ENCODE peak calls at places on chromosomes 11 and 22, in ten cellular contexts. A is NT2/D1; D is neural progenitor cell; S is CD4-positive, alpha-beta memory T cell; R is mesenchymal stem cell; L is cardiac muscle cell; Q is iPS DF 6.9; H is thoracic aorta; T is mammary epithelial cell; U is K562. Y is an unnamed sample. For H3K4me1 and H3K9me3, the result is how much of the 10 kb centered on the place peaks cover.

GRCh38 chr11:10459029-10459970 is 4.2 kb downstream of the AMPD3 start:
- DNase-seq in A (no peak), D (no peak), S (peak), R (peak), L (peak), Q (no peak), H (no peak), T (no peak), U (peak), Y (no peak)

GRCh38 chr11:65781152-65781961 is 581 bp upstream of the AP5B1 start:
- DNase-seq in A (no peak), D (peak), S (no peak), R (no peak), L (peak), Q (no peak), H (no peak), T (no peak), U (peak), Y (peak)

GRCh38 chr11:9158898-9159391 is 67.5 kb upstream of the SCUBE2 start:
- DNase-seq in A (no peak), D (no peak), S (no peak), R (peak), L (peak), Q (no peak), H (no peak), T (peak), U (no peak), Y (no peak)

GRCh38 chr11:59542142-59542810 is 30.9 kb downstream of the OR4D9 start:
- DNase-seq in A (no peak), D (no peak), S (no peak), R (no peak), L (no peak), Q (no peak), H (no peak), T (no peak), U (no peak), Y (no peak)

GRCh38 chr22:46578824-46579561 is 41.2 kb upstream of the GRAMD4 start:
- DNase-seq in A (no peak), D (peak), S (no peak), R (peak), L (peak), Q (no peak), H (peak), T (no peak), U (no peak), Y (peak)

GRCh38 chr22:50704510-50705218 is 32.0 kb downstream of the SHANK3 start:
- DNase-seq in A (no peak), D (no peak), S (no peak), R (no peak), L (no peak), Q (no peak), H (no peak), T (no peak), U (peak), Y (no peak)

GRCh38 chr22:37211075-37211852 is 1.0 kb downstream of the SSTR3 start:
- DNase-seq in A (no peak), D (no peak), S (no peak), R (no peak), L (peak), Q (no peak), H (no peak), T (no peak), U (no peak), Y (no peak)

GRCh38 chr11:65944767-65945166 is 513 bp upstream of the TSGA10IP start:
- DNase-seq in A (no peak), D (no peak), S (no peak), R (no peak), L (no peak), Q (no peak), H (no peak), T (no peak), U (no peak), Y (no peak)

GRCh38 chr11:71977743-71978418 is 20.8 kb upstream of the IL18BP start:
- DNase-seq in A (no peak), D (peak), S (peak), R (peak), L (peak), Q (peak), H (no peak), T (peak), U (peak), Y (no peak)

GRCh38 chr22:33050614-33051230 is 7.5 kb downstream of the SYN3 start:
- DNase-seq in A (no peak), D (no peak), S (no peak), R (no peak), L (no peak), Q (no peak), H (no peak), T (no peak), U (no peak), Y (no peak)

GRCh38 chr11:65595921-65596281 is 301 bp upstream of the KCNK7 start:
- DNase-seq in A (no peak), D (no peak), S (no peak), R (no peak), L (no peak), Q (no peak), H (no peak), T (no peak), U (no peak), Y (no peak)

GRCh38 chr22:20014526-20015186 is 2.0 kb downstream of the ARVCF start:
- DNase-seq in A (no peak), D (no peak), S (no peak), R (no peak), L (no peak), Q (no peak), H (no peak), T (no peak), U (no peak), Y (peak)

GRCh38 chr11:58927393-58928081 is 11.8 kb upstream of the GLYATL1 start:
- DNase-seq in A (peak), D (peak), S (no peak), R (peak), L (peak), Q (peak), H (no peak), T (no peak), U (no peak), Y (peak)

GRCh38 chr11:11608783-11609232 is 13.0 kb downstream of the GALNT18 start:
- DNase-seq in A (no peak), D (no peak), S (no peak), R (peak), L (peak), Q (no peak), H (no peak), T (peak), U (no peak), Y (no peak)

GRCh38 chr11:1938343-1939005 is 8.7 kb upstream of the MRPL23 start:
- DNase-seq in A (no peak), D (no peak), S (no peak), R (no peak), L (no peak), Q (no peak), H (no peak), T (no peak), U (no peak), Y (peak)

GRCh38 chr22:27776410-27776958 is 25.1 kb downstream of the MN1 start:
- DNase-seq in A (no peak), D (peak), S (no peak), R (no peak), L (no peak), Q (no peak), H (no peak), T (no peak), U (no peak), Y (no peak)

GRCh38 chr11:36010010-36010740 is 66.3 kb downstream of the LDLRAD3 start:
- DNase-seq in A (no peak), D (no peak), S (no peak), R (peak), L (peak), Q (no peak), H (no peak), T (peak), U (no peak), Y (no peak)

GRCh38 chr11:131663403-131664200 is 293.2 kb downstream of the NTM start:
- DNase-seq in A (no peak), D (no peak), S (no peak), R (no peak), L (no peak), Q (no peak), H (no peak), T (no peak), U (no peak), Y (no peak)

GRCh38 chr11:10654211-10655150 is 39.1 kb downstream of the IRAG1 start:
- DNase-seq in A (peak), D (peak), S (peak), R (peak), L (peak), Q (peak), H (no peak), T (peak), U (peak), Y (no peak)

GRCh38 chr22:28829358-28830181 is 29.2 kb upstream of the XBP1 start:
- DNase-seq in A (peak), D (peak), S (peak), R (peak), L (peak), Q (peak), H (no peak), T (peak), U (peak), Y (peak)

GRCh38 chr11:33262016-33262638 is 4.9 kb downstream of the HIPK3 start:
- DNase-seq in A (no peak), D (no peak), S (no peak), R (peak), L (peak), Q (no peak), H (no peak), T (no peak), U (no peak), Y (no peak)
- H3K4me1 ChIP-seq in A (under half), D (under half), S (half or more), R (under half), L (under half), Q (under half), H (half or more), T (under half), U (under half), Y (under half)

DNA sequence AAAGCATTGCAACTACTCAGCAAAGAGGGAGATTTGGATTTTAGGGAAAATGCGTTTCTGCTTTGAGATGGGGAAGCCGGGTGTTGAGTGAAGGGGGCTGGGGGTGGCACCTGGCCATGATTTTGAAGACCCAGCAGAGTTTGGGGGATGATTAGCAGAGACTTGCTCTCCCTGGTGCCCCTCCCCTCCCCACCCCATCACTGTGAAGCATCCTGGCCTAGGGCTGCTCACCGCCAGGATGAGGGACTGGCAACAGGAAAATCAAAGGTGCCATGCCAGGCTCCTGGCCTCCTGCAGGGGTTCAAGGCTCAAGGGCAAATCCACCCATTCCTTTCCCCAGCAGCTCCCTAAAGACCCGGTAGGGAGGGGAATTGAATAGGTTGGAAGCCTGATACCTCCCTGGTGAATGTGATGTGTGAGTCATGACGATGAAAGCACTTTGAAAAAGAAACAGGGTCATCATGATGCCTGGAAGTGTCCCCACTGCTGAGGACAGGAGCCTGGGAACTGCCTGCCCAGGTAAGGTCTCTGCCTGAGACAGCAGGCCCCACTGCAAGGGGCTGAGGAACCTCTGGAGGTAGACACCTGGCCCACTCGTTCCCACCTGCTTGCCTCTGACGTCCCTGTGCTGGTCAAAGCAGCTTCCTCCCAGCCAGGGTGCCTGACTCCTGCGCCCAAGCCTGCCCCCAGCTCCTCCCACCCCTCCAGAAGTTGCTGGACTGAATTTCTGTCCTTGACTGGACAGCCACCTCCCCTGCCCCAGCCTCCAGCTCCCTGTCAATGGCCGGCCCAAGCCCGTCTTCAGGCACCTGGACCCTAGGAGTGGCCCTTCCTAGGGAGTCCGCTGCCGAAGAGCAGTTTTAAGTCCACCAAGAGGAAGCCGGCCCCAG is 1.7 kb downstream of the CHST1 start:
- DNase-seq in A (no peak), D (no peak), S (no peak), R (peak), L (no peak), Q (no peak), H (no peak), T (no peak), U (no peak), Y (no peak)
- H3K4me3 ChIP-seq in A (peak), D (peak), S (no peak), R (peak), L (peak), Q (peak), H (peak), T (no peak), U (no peak), Y (no peak)

DNA sequence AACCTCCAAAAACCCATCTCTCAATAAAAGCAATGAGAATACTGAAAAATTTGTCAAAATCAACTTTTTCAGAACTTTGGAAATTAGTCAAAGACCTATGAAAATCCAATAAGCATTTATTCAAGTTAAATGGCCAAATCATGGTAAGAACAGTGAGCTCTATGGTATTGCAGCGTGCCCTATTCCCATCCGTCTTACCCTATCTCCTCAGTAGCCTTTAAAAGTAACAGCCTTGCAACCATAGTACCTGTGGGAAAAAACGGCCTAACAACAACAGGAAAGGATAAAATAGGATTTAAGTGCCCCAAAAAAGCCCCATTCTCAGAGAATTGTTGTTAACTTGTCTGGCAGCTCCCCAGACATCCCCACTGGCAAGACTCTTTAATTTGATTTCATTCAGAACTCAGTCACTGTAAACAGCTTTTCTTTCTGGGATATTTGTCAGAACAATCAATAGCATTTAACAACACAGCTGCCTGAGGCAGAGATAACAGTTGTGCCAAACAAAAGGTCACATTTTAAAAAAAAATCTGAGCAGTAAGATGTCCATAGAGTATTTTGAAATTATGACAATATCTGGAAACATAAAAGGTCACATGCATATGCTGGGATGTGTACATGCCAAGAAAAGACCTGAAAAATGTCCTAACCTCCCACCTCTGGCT is 18.8 kb upstream of the MS4A8 start:
- DNase-seq in A (no peak), D (no peak), S (no peak), R (no peak), L (no peak), Q (no peak), H (no peak), T (no peak), U (no peak), Y (no peak)
- H3K9me3 ChIP-seq in A (under half), D (under half), S (under half), R (under half), L (under half), Q (under half), H (under half), T (under half), U (under half), Y (under half)

GRCh38 chr11:19433367-19433766 is 192.6 kb upstream of the E2F8 start:
- DNase-seq in A (no peak), D (peak), S (no peak), R (no peak), L (no peak), Q (no peak), H (no peak), T (no peak), U (no peak), Y (no peak)
- H3K4me1 ChIP-seq in A (under half), D (under half), S (under half), R (under half), L (under half), Q (under half), H (under half), T (under half), U (under half), Y (under half)

GRCh38 chr11:40094954-40095353 is 1364.5 kb downstream of the LRRC4C start:
- DNase-seq in A (no peak), D (no peak), S (no peak), R (no peak), L (no peak), Q (no peak), H (no peak), T (no peak), U (no peak), Y (no peak)

GRCh38 chr11:40104941-40105550 is 1354.4 kb downstream of the LRRC4C start:
- DNase-seq in A (no peak), D (peak), S (no peak), R (no peak), L (no peak), Q (no peak), H (no peak), T (no peak), U (no peak), Y (no peak)

GRCh38 chr11:40099391-40100169 is 1359.9 kb downstream of the LRRC4C start:
- DNase-seq in A (no peak), D (no peak), S (no peak), R (no peak), L (no peak), Q (no peak), H (no peak), T (no peak), U (no peak), Y (no peak)

GRCh38 chr11:40100204-40100603 is 1359.2 kb downstream of the LRRC4C start:
- DNase-seq in A (peak), D (no peak), S (no peak), R (no peak), L (no peak), Q (no peak), H (no peak), T (no peak), U (no peak), Y (no peak)
- H3K4me3 ChIP-seq in A (peak), D (no peak), S (no peak), R (no peak), L (no peak), Q (no peak), H (no peak), T (no peak), U (no peak), Y (no peak)

DNA sequence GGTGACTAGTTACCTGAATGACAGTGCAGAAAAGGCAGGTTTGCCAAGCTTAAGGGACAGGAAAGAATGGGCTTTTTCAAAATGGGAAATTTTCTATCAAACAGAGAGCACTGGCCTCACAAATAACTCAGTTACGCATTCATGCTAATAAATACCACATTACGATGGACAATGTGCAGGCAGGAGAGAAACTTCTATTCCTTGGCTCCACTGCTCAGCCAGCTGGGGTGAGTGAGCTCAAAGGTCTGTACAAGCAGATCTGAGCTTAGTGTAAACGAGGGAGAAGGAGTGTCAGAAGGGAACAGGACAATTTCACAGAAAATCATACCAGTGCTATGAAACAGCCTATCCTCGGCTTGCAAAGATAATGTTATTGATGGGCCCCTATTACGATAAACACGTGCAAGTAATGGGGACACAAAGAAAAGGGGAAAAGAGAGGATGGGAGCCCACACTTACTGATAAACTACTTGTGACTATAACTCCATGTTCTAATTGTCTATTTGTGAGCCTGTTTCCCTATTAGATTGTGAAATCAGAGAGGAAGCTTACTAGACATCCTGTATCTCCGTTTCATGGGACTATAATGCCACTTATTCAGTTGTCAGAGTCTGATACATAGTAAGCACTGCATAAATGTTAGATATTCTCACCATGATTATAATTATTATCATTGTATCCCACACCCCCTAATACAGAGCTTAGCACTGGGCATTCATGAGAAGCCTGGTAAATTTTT is 46.3 kb downstream of the AMOTL1 start:
- DNase-seq in A (no peak), D (no peak), S (no peak), R (no peak), L (no peak), Q (no peak), H (no peak), T (no peak), U (no peak), Y (no peak)
- H3K9me3 ChIP-seq in A (half or more), D (under half), S (under half), R (under half), L (under half), Q (under half), H (under half), T (under half), U (under half), Y (under half)